ENCODE peak calls at places on chromosomes 11 and 22, in seven cellular contexts. S is colonic mucosa, Q is neuronal stem cell, Z is H9, O is H1, R is mammary epithelial cell, M is endodermal cell. G is an unnamed sample.

GRCh38 chr11:44507491-44507890 is 58.0 kb upstream of the CD82 start:
- DNase-seq in Z (no peak), O (no peak), R (no peak), Q (no peak), S (no peak), M (no peak), G (no peak)

GRCh38 chr11:61695917-61696316 is 15.7 kb downstream of the DAGLA start:
- DNase-seq in R (peak), O (no peak), S (peak), Z (no peak), Q (no peak), M (peak), G (peak)

GRCh38 chr22:26700462-26700861 is 43.1 kb downstream of the MIAT start:
- DNase-seq in Z (no peak), S (no peak), M (no peak), Q (no peak), R (no peak), O (no peak), G (no peak)

GRCh38 chr22:27534720-27535125 is 266.8 kb downstream of the MN1 start:
- DNase-seq in S (no peak), R (no peak), O (no peak), Z (no peak), M (no peak), Q (no peak), G (no peak)

GRCh38 chr11:61890536-61891330 is 612 bp downstream of the FADS3 start:
- DNase-seq in Q (no peak), M (peak), S (peak), Z (peak), R (peak), O (no peak), G (peak)

GRCh38 chr11:66887531-66887930 is 30.7 kb downstream of the LRFN4 start:
- DNase-seq in Q (no peak), Z (no peak), R (no peak), M (no peak), S (no peak), O (no peak), G (no peak)

GRCh38 chr22:19450363-19451175 is 3.1 kb upstream of the C22orf39 start:
- DNase-seq in O (no peak), M (no peak), S (no peak), Z (no peak), R (no peak), Q (no peak), G (no peak)

GRCh38 chr11:27119396-27119795 is 78.8 kb downstream of the BBOX1 start:
- DNase-seq in S (no peak), M (no peak), Z (no peak), R (no peak), Q (no peak), O (no peak), G (no peak)

GRCh38 chr11:60700689-60701508 is 1.5 kb downstream of the MS4A8 start:
- DNase-seq in R (no peak), O (no peak), Q (peak), Z (peak), M (peak), S (peak), G (peak)

GRCh38 chr11:118522571-118523072 is 4.7 kb upstream of the TTC36 start:
- DNase-seq in Z (peak), Q (no peak), M (peak), O (no peak), S (no peak), R (peak), G (peak)

GRCh38 chr22:19535001-19535400 is 10.8 kb upstream of the CLDN5 start:
- DNase-seq in O (no peak), M (peak), Q (no peak), Z (no peak), R (no peak), S (no peak), G (no peak)

GRCh38 chr11:34176980-34177319 is 71.5 kb downstream of the NAT10 start:
- DNase-seq in M (no peak), S (no peak), R (no peak), O (no peak), Z (no peak), Q (no peak), G (no peak)

GRCh38 chr11:86916330-86916729 is 38.9 kb downstream of the FZD4 start:
- DNase-seq in S (no peak), R (peak), O (no peak), Z (no peak), M (no peak), Q (no peak), G (peak)

GRCh38 chr11:79594839-79595238 is 154.0 kb upstream of the TENM4 start:
- DNase-seq in Z (no peak), Q (no peak), R (no peak), O (no peak), S (no peak), M (no peak), G (no peak)

GRCh38 chr11:61429346-61429690 is 457 bp downstream of the CPSF7 start:
- DNase-seq in S (peak), M (peak), R (peak), Q (peak), Z (peak), O (peak), G (peak)

GRCh38 chr11:17379383-17380180 is 8.9 kb downstream of the KCNJ11 start:
- DNase-seq in Q (no peak), S (no peak), O (no peak), M (no peak), Z (no peak), R (peak), G (no peak)

GRCh38 chr11:47847892-47848635 is at the start of gene NUP160:
- DNase-seq in M (peak), O (peak), Q (peak), R (peak), Z (peak), S (peak), G (peak)

DNA sequence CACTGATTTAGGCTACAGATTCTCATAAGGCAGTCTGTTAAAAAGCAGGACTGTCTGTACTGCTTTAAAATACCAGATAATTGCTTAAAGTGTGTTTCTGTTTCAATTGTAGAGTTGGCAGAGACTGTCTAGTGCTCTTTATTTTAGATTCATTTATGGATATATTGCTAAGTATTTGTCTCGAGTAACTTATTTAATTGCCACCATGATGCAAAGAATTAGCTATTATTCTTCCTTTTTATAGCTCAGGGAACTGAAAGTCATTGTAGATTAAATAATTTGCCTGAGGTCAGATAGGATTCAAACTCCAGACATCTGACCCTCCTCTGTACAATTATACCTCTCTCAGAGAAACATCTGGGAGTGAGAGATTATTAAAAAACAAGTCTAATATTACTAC is 19.5 kb upstream of the RAG2 start:
- DNase-seq in Z (no peak), Q (no peak), O (no peak), M (no peak), S (no peak), R (no peak), G (no peak)
- H3K9ac ChIP-seq in Z (no peak), Q (no peak), O (no peak), M (no peak), S (no peak), R (no peak), G (no peak)

GRCh38 chr11:46388619-46389449 is 2.7 kb downstream of the CHRM4 start:
- DNase-seq in R (no peak), Z (no peak), O (no peak), S (no peak), M (peak), Q (no peak), G (no peak)
- H3K9ac ChIP-seq in R (no peak), Z (no peak), O (no peak), S (no peak), M (no peak), Q (no peak), G (no peak)

GRCh38 chr22:47053865-47054185 is 291.4 kb downstream of the TBC1D22A start:
- DNase-seq in Q (no peak), R (no peak), S (no peak), O (no peak), M (no peak), Z (no peak), G (peak)
- H3K9ac ChIP-seq in Q (peak), R (no peak), S (no peak), O (no peak), M (no peak), Z (no peak), G (no peak)

GRCh38 chr11:111427471-111427912 is 48.4 kb upstream of the POU2AF1 start:
- DNase-seq in Q (no peak), O (no peak), M (peak), S (peak), Z (no peak), R (peak), G (no peak)

GRCh38 chr11:111429066-111429506 is 50.0 kb upstream of the POU2AF1 start:
- DNase-seq in Q (peak), O (no peak), Z (peak), M (peak), S (peak), R (peak), G (peak)

GRCh38 chr11:111428113-111428876 is 49.2 kb upstream of the POU2AF1 start:
- DNase-seq in M (no peak), S (no peak), Q (no peak), R (no peak), Z (no peak), O (no peak), G (no peak)

GRCh38 chr11:111423250-111423615 is 44.2 kb upstream of the POU2AF1 start:
- DNase-seq in M (no peak), S (no peak), R (no peak), Q (no peak), Z (no peak), O (no peak), G (no peak)

GRCh38 chr11:111426615-111427014 is 47.5 kb upstream of the POU2AF1 start:
- DNase-seq in Z (no peak), S (peak), O (no peak), Q (no peak), M (peak), R (peak), G (no peak)
- H3K9ac ChIP-seq in Z (no peak), S (no peak), O (no peak), Q (no peak), M (no peak), R (no peak), G (no peak)

DNA sequence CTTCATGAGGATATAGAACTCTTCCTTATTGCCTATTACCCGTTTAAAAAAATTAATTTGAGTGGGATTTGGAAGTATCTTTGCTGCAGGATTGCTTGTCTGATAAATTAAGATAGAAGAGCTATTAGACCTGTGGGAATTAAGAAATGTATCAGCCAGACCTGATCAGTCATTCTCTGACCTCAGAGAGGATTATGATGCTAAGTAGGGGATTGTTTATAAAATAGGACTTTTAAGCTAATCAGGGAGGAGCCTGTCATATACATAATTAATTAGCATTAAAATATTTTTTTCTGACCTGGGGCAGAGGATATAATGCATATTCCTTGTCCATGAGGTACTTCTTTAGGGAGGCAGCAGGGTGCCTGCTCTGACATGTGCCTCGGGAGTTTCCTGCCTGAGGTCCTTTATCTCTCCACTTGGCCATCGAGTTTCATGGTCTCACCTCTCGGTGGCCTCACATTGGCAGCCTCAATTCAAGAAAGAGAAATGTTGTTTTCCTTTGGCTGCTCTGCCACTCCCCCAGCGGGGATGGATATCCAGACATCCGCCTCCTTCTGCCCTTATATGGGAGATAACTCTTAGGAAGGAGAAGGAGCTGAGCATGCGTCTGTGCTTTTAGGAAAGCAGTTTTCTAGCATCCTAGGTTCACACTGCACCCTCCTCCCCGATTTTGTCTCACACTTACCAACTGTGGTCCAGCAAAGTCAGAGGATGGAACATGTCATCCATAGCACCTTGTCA is 41.1 kb downstream of the DIXDC1 start:
- DNase-seq in S (peak), R (peak), M (peak), O (peak), Z (peak), Q (peak), G (peak)
- H3K9ac ChIP-seq in S (peak), R (peak), M (no peak), O (no peak), Z (no peak), Q (no peak), G (no peak)

DNA sequence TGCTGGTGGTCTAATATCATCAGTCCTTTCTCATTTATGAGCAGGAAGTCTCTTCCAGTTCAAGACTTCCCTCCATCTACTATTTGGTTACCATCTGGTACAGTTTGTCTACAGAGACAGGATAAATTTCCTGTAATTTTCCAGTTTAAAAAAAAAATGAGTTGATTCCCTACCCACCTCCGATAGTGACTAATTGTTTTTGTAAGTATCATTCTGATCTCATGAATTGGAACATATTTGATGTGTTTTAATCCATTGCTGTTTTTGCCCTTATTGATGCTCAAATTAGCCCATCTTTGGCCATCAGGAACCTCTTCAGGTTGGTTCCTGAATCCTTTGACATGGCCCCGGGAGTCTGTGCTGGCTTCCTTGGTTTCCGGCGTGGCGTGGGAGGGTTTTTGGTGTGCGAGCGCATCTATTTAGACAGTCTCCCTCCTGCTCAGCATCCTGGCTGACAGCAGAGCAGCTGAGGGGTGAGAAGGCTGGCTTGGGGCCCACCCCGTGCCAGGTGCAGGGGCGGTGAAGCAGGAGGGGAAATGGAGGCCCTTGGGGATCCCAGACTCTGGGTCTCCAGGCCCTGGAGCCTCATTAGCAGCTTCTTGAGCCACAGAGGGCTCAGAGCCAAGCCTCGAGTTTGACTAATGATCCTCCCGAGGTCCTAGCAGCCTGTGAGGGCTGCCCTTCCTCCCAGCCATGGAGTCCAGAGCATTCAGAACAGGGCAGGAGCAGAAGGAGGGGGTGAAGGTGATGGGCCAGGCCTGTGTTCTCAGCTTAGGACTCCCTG is 6.8 kb downstream of the OMP start:
- DNase-seq in R (no peak), Z (no peak), Q (no peak), O (no peak), M (no peak), S (no peak), G (no peak)
- H3K9ac ChIP-seq in R (no peak), Z (no peak), Q (peak), O (no peak), M (no peak), S (no peak), G (no peak)

GRCh38 chr11:59284773-59285129 is 72.0 kb upstream of the MPEG1 start:
- DNase-seq in Z (no peak), O (no peak), Q (no peak), M (no peak), S (no peak), R (no peak), G (no peak)
- H3K9ac ChIP-seq in Z (no peak), O (no peak), Q (no peak), M (no peak), S (no peak), R (no peak), G (no peak)

DNA sequence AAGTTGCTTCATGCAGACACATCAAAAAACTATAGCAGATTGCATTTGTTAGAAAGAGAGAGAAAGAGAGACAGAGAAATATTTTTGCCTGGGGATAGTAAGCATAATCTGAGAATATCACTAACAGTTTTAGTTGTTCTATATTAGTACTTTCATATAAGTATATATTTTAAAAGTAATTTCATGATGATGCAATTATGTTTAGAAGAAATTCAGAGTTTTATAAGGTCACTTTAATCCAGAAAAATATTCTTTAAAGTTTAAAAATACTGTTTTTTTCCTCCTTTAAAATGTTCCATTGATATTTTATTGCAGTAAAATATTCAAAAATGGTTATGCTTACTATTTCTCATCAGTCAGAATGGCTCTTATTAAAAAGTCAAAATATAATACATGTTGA is 86.8 kb upstream of the MTMR2 start:
- DNase-seq in Z (no peak), S (no peak), O (no peak), R (no peak), Q (no peak), M (no peak), G (no peak)
- H3K9ac ChIP-seq in Z (no peak), S (no peak), O (no peak), R (no peak), Q (no peak), M (no peak), G (no peak)